ENCODE peak calls at places on chromosomes 11 and 22, in five cellular contexts. E is coronary artery, T is HEK293T, S is aorta, L is cardiac fibroblast. G is an unnamed sample.

GRCh38 chr22:45923812-45924211 is 53.1 kb downstream of the WNT7B start:
- DNase-seq in S (no peak), T (no peak), L (no peak), E (no peak), G (no peak)

GRCh38 chr22:27476729-27477128 is 324.8 kb downstream of the MN1 start:
- DNase-seq in L (no peak), S (no peak), T (no peak), E (no peak), G (no peak)

GRCh38 chr22:49979587-49980264 is 19.2 kb downstream of the PIM3 start:
- DNase-seq in T (peak; percentile 57), S (peak; percentile 38), L (peak; percentile 52), E (no peak), G (no peak)

GRCh38 chr11:116964269-116964668 is 126.8 kb upstream of the APOA1 start:
- DNase-seq in S (no peak), L (no peak), T (no peak), E (no peak), G (no peak)

GRCh38 chr22:44442856-44443595 is 55.0 kb downstream of the RTL6 start:
- DNase-seq in S (no peak), T (no peak), E (peak; percentile 61), L (no peak), G (no peak)

GRCh38 chr11:122642472-122642922 is 13.0 kb upstream of the UBASH3B start:
- DNase-seq in S (peak; percentile 14), E (no peak), T (no peak), L (peak; percentile 76), G (no peak)

GRCh38 chr22:40714514-40714966 is 35.3 kb downstream of the MCHR1 start:
- DNase-seq in E (no peak), T (peak; percentile 37), L (peak; percentile 33), S (peak; percentile 45), G (no peak)

GRCh38 chr22:32079110-32080089 is 36.3 kb downstream of the SLC5A1 start:
- DNase-seq in L (peak; percentile 72), T (no peak), S (no peak), E (no peak), G (no peak)

GRCh38 chr11:72375241-72375640 is 59.1 kb downstream of the CLPB start:
- DNase-seq in S (no peak), L (no peak), T (no peak), E (no peak), G (no peak)

GRCh38 chr11:117218133-117218915 is 13.5 kb downstream of the PCSK7 start:
- DNase-seq in S (peak; percentile 81), E (peak; percentile 86), L (peak; percentile 91), T (no peak), G (no peak)

GRCh38 chr11:67486481-67487195 is 3.8 kb downstream of the AIP start:
- DNase-seq in L (no peak), E (no peak), T (no peak), S (no peak), G (no peak)

GRCh38 chr11:57240757-57241156 is 3.7 kb upstream of the APLNR start:
- DNase-seq in S (no peak), T (no peak), L (no peak), E (no peak), G (no peak)

GRCh38 chr11:126992804-126993111 is 7.8 kb downstream of the KIRREL3 start:
- DNase-seq in S (no peak), E (no peak), L (peak; percentile 50), T (no peak), G (no peak)

GRCh38 chr22:30104501-30105156 is 24.4 kb downstream of the HORMAD2 start:
- DNase-seq in S (no peak), T (no peak), E (no peak), L (no peak), G (no peak)

GRCh38 chr11:33912405-33913361 is 20.8 kb upstream of the LMO2 start:
- DNase-seq in E (no peak), L (peak; percentile 75), T (no peak), S (no peak), G (no peak)

GRCh38 chr22:31289335-31289734 is 3.0 kb downstream of the PIK3IP1 start:
- DNase-seq in S (no peak), E (no peak), T (no peak), L (no peak), G (no peak)

GRCh38 chr11:111960916-111961315 is 23.8 kb downstream of the DIXDC1 start:
- DNase-seq in E (no peak), L (no peak), S (no peak), T (no peak), G (no peak)

GRCh38 chr11:36118084-36118483 is 171.1 kb downstream of the COMMD9 start:
- DNase-seq in T (no peak), L (no peak), S (no peak), E (no peak), G (no peak)

GRCh38 chr11:119092880-119093665 is 8.4 kb downstream of the HMBS start:
- DNase-seq in L (peak; percentile 34), S (no peak), E (no peak), T (no peak), G (no peak)